ENCODE peak calls at places on chromosome 12, in eight cellular contexts. L, P, F, D, A, O, N and X are unnamed samples.

GRCh38 chr12:132190834-132191500 is 46.7 kb downstream of the NOC4L start:
- DNase-seq in L (no peak), P (no peak), F (no peak), D (no peak), A (no peak), O (no peak), N (no peak), X (no peak)

GRCh38 chr12:132724506-132725220 is 14.0 kb downstream of the PGAM5 start:
- DNase-seq in L (no peak), P (no peak), F (no peak), D (no peak), A (no peak), O (no peak), N (no peak), X (no peak)

GRCh38 chr12:30977537-30978349 is 51.2 kb downstream of the TSPAN11 start:
- DNase-seq in L (no peak), P (no peak), F (no peak), D (no peak), A (no peak), O (no peak), N (no peak), X (no peak)

GRCh38 chr12:108371801-108372344 is 32.8 kb upstream of the CMKLR1 start:
- DNase-seq in L (peak), P (no peak), F (no peak), D (no peak), A (peak), O (peak), N (peak), X (no peak)

GRCh38 chr12:212799-213526 is 994 bp downstream of the SLC6A12 start:
- DNase-seq in L (no peak), P (no peak), F (no peak), D (no peak), A (no peak), O (no peak), N (no peak), X (no peak)

GRCh38 chr12:108856428-108857157 is 790 bp downstream of the SSH1 start:
- DNase-seq in L (peak), P (peak), F (no peak), D (peak), A (peak), O (peak), N (peak), X (peak)

GRCh38 chr12:19444097-19444496 is 4.8 kb downstream of the AEBP2 start:
- DNase-seq in L (no peak), P (no peak), F (no peak), D (no peak), A (no peak), O (no peak), N (no peak), X (no peak)

GRCh38 chr12:32754101-32754500 is 1.6 kb downstream of the YARS2 start:
- DNase-seq in L (peak), P (no peak), F (no peak), D (no peak), A (no peak), O (no peak), N (peak), X (no peak)

GRCh38 chr12:53191096-53191884 is 10.6 kb upstream of the CSAD start:
- DNase-seq in L (no peak), P (no peak), F (no peak), D (no peak), A (no peak), O (no peak), N (no peak), X (no peak)

GRCh38 chr12:117441751-117442150 is 80.3 kb upstream of the NOS1 start:
- DNase-seq in L (peak), P (no peak), F (no peak), D (no peak), A (peak), O (peak), N (no peak), X (no peak)

GRCh38 chr12:42144424-42145196 is at the start of gene GXYLT1:
- DNase-seq in L (peak), P (peak), F (peak), D (peak), A (peak), O (peak), N (peak), X (peak)

GRCh38 chr12:11906284-11906935 is 164.3 kb upstream of the BCL2L14 start:
- DNase-seq in L (no peak), P (no peak), F (no peak), D (no peak), A (peak), O (peak), N (peak), X (no peak)

GRCh38 chr12:98399532-98399931 is 115.9 kb upstream of the TMPO start:
- DNase-seq in L (peak), P (peak), F (no peak), D (peak), A (peak), O (peak), N (peak), X (peak)

GRCh38 chr12:97681612-97682504 is 219.3 kb downstream of the RMST start:
- DNase-seq in L (no peak), P (no peak), F (no peak), D (no peak), A (no peak), O (no peak), N (no peak), X (no peak)

GRCh38 chr12:38669530-38669929 is 235.9 kb downstream of the CPNE8 start:
- DNase-seq in L (no peak), P (no peak), F (no peak), D (no peak), A (no peak), O (no peak), N (peak), X (no peak)

GRCh38 chr12:106551410-106551809 is 31.4 kb upstream of the RFX4 start:
- DNase-seq in L (no peak), P (no peak), F (no peak), D (no peak), A (no peak), O (no peak), N (no peak), X (no peak)

GRCh38 chr12:6375269-6376078 is at the start of gene SCNN1A:
- DNase-seq in L (peak), P (no peak), F (no peak), D (no peak), A (no peak), O (no peak), N (no peak), X (no peak)

GRCh38 chr12:24054411-24054810 is 104.9 kb upstream of the SOX5 start:
- DNase-seq in L (peak), P (no peak), F (no peak), D (no peak), A (no peak), O (no peak), N (no peak), X (no peak)

GRCh38 chr12:79764641-79765040 is 73.9 kb upstream of the PAWR start:
- DNase-seq in L (no peak), P (no peak), F (no peak), D (no peak), A (no peak), O (no peak), N (no peak), X (no peak)

GRCh38 chr12:9604288-9604687 is 3.4 kb downstream of the KLRB1 start:
- DNase-seq in L (no peak), P (no peak), F (no peak), D (no peak), A (no peak), O (no peak), N (no peak), X (no peak)

GRCh38 chr12:98758331-98758730 is 113.2 kb downstream of the APAF1 start:
- DNase-seq in L (no peak), P (no peak), F (no peak), D (no peak), A (peak), O (no peak), N (peak), X (no peak)

GRCh38 chr12:70733385-70733784 is 96.2 kb upstream of the PTPRB start:
- DNase-seq in L (peak), P (peak), F (peak), D (no peak), A (peak), O (peak), N (peak), X (no peak)

GRCh38 chr12:26857465-26858176 is 24.6 kb upstream of the ITPR2 start:
- DNase-seq in L (no peak), P (no peak), F (no peak), D (no peak), A (no peak), O (no peak), N (peak), X (no peak)

GRCh38 chr12:91289881-91290280 is 107.3 kb upstream of the DCN start:
- DNase-seq in L (no peak), P (no peak), F (no peak), D (no peak), A (no peak), O (no peak), N (no peak), X (no peak)

GRCh38 chr12:8950287-8950574 is 786 bp upstream of the M6PR start:
- DNase-seq in L (no peak), P (no peak), F (no peak), D (no peak), A (no peak), O (no peak), N (no peak), X (no peak)

GRCh38 chr12:93741741-93742085 is 64.5 kb downstream of the CRADD start:
- DNase-seq in L (peak), P (peak), F (peak), D (no peak), A (no peak), O (no peak), N (no peak), X (no peak)
- TF ChIP-seq CTCF in L (no peak), P (no peak), F (no peak), D (no peak), A (no peak), O (no peak), N (no peak), X (no peak)

DNA sequence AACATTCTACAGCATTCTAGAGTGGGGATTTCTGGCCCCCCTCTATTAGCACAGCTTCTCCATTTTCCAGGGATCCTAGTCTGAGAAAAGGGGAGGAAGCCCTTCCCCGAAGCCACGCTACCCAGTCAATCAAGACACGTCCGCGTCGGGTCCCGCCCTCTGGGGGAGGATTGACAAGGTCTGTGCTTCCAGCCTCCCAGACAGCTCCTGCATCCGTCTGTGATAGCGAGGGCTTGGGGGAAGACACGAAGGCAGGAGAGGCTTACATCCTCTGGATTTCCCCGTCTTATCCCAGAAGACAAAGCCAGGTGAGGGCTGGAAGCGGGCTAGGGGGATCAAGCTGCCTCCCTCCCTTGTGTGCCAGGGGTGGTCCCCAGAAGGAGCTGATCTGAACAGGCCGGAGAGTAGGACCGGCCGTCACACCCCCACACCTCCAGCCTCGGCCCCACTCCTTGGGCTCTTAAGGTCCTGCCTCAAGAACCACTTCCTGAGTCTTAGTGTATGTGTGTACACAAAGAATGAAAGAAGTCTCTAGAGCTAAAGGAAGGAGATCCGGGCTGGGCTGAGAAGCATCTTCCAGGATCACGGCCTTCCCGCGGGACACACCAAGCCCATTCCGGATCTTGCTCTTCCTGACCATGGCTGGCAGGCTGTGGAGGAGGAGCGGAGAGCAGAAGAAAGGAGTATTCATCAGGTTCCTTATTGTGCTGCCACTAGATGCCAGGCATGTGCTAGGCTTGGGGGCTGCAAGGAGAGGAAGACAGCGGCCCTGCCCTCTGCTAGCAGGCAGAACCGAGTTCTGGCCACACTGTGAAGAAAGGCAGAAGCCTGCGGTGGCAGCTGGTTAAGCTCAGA is 1.0 kb upstream of the CD63 start:
- DNase-seq in L (peak), P (peak), F (peak), D (peak), A (peak), O (peak), N (peak), X (peak)
- TF ChIP-seq CTCF in L (no peak), P (no peak), F (no peak), D (no peak), A (no peak), O (peak), N (no peak), X (no peak)

DNA sequence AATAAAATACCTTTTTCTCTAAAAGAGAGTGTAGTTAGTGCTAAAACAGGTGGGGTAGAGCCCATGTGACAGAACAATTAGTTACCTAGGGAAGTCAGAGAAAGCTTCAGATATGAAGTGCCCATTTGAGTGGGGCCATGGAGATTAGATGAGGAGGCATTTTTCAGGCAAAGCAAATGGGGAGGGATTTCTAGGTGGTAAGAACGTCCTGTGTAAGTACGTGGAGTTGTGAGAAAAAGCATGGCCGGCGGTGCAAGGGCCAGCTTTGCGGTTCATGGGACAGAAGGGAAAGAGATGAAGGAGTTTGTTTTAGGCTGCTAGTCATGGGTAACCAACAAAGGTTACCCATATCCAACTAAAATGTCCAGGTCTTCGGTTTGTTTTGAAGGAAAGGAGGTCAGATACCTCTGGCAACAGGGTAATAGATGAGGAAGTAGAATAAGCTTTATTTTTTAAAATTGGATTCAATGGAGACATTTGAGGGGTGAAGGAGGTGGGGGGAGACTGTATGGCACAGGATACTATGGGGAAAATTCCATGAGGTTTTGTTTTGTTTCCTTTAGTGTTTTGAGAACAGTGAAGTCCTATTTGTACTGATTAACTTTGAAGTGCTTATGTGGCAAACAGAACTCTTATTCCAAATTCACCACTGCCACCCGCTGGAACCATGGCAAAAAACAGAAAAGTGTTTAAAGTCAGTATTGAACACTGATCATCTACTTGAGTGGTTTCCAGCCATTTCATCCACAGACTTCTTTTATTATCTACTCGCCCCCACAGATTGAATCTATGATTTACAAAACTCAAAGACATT is 10.0 kb upstream of the SNRPF start:
- DNase-seq in L (peak), P (no peak), F (no peak), D (no peak), A (peak), O (no peak), N (peak), X (no peak)
- TF ChIP-seq CTCF in L (peak), P (no peak), F (peak), D (no peak), A (peak), O (peak), N (peak), X (no peak)

GRCh38 chr12:40645361-40645760 is 46.9 kb upstream of the CNTN1 start:
- DNase-seq in L (no peak), P (no peak), F (no peak), D (no peak), A (no peak), O (no peak), N (no peak), X (no peak)
- TF ChIP-seq CTCF in L (no peak), P (no peak), F (no peak), D (no peak), A (no peak), O (no peak), N (no peak), X (no peak)

DNA sequence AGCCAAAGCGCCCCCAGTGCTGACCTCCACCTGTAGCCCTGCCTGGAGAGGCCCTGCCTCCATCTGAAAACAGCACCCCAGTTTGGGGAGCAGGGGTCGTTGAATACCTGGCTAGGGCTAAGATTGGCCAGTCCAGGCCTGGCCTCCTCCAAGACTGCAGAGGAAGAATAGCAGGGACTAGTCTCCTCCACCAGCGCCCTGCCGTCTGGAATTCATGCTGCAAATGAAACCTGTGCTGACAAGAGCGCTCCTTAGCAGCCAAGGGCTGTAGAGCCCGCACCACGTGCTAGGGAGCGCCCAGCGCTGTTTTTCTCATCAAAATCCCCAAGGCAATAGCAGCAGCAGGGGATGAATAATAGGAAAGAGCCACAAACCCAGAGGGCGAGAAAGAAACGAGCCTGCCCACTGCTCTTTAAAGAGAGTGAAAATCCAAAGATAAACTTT is 3.4 kb downstream of the COL2A1 start:
- DNase-seq in L (peak), P (no peak), F (no peak), D (no peak), A (peak), O (peak), N (peak), X (peak)
- TF ChIP-seq CTCF in L (no peak), P (no peak), F (no peak), D (no peak), A (no peak), O (no peak), N (no peak), X (no peak)

DNA sequence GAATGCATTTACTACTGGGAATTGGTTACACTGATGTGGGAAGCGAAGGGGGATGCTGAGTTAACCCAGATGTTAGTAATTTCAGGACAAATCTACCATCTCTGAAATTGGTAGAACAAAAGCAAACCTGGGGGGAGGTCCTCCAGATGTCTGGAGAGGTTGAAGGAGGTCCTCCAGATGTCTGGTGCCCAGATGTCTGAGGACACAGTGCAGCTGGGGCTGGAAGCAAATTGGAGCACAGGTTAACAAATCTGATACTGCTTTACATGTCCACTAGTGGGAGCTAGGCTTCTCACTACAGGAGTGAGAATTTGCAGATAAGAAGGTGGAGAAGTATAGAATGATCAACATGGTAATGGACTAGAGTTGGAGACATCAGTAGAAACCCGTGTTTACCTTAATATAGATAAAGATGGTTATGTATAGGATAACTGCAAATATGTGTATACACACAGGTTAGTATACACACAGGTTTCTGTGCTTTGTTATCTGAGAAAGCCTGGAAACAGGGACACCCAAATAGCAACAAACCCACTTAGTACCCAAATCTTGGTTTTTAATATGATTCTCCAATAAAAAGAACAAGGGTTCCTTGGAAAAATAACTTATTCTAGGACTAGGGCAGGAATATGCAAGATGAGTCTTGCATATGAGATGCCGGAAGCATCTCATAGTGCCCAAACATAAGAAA is 162.5 kb downstream of the C12orf50 start:
- DNase-seq in L (peak), P (no peak), F (no peak), D (no peak), A (no peak), O (no peak), N (peak), X (no peak)
- TF ChIP-seq CTCF in L (peak), P (no peak), F (peak), D (no peak), A (peak), O (peak), N (peak), X (no peak)

GRCh38 chr12:125988545-125988944 is 923.3 kb downstream of the AACS start:
- DNase-seq in L (peak), P (no peak), F (no peak), D (no peak), A (no peak), O (no peak), N (no peak), X (no peak)

GRCh38 chr12:125983784-125984510 is 918.7 kb downstream of the AACS start:
- DNase-seq in L (no peak), P (no peak), F (no peak), D (no peak), A (peak), O (no peak), N (no peak), X (no peak)

GRCh38 chr12:125989716-125990115 is 924.5 kb downstream of the AACS start:
- DNase-seq in L (no peak), P (no peak), F (no peak), D (no peak), A (no peak), O (no peak), N (no peak), X (no peak)
- TF ChIP-seq CTCF in L (no peak), P (no peak), F (no peak), D (no peak), A (no peak), O (no peak), N (no peak), X (no peak)